ENCODE peak calls at places on chromosomes 5 and 9, in nine cellular contexts. J is mammary epithelial cell, N is iPS DF 6.9, S is tibial nerve, O is DND-41, C is thoracic aorta, Y is fibroblast of lung, T is IMR-90, X is sigmoid colon. A is an unnamed sample. For H3K36me3 and H3K27me3, the result is how much of the 10 kb centered on the place peaks cover.

GRCh38 chr9:120431268-120431667 is 148.7 kb downstream of the CDK5RAP2 start:
- DNase-seq in N (no peak), C (no peak), T (no peak), X (no peak), O (no peak), Y (no peak), J (no peak), S (no peak), A (no peak)

GRCh38 chr5:34571380-34572041 is 84.6 kb upstream of the RAI14 start:
- DNase-seq in X (no peak), O (no peak), C (no peak), J (peak), T (peak), S (no peak), N (no peak), Y (peak), A (no peak)

GRCh38 chr9:130766904-130767262 is 68.2 kb upstream of the ABL1 start:
- DNase-seq in T (no peak), N (no peak), Y (no peak), C (no peak), J (no peak), S (no peak), O (no peak), X (no peak), A (no peak)

GRCh38 chr5:67301285-67301904 is 104.8 kb upstream of the CD180 start:
- DNase-seq in N (no peak), X (peak), Y (peak), C (peak), J (peak), T (peak), S (peak), O (no peak), A (peak)

GRCh38 chr5:144487761-144488160 is 317.1 kb downstream of the KCTD16 start:
- DNase-seq in S (no peak), T (no peak), C (no peak), X (no peak), Y (peak), O (no peak), N (no peak), J (no peak), A (no peak)

GRCh38 chr9:100269656-100270055 is 83.1 kb downstream of the TEX10 start:
- DNase-seq in Y (no peak), S (no peak), X (no peak), O (no peak), J (no peak), C (no peak), T (no peak), N (no peak), A (no peak)

GRCh38 chr9:129289131-129289731 is 111.2 kb upstream of the IER5L start:
- DNase-seq in X (peak), J (no peak), S (peak), O (no peak), C (no peak), Y (no peak), N (no peak), T (no peak), A (peak)

GRCh38 chr5:168443533-168443932 is 42.7 kb upstream of the RARS1 start:
- DNase-seq in T (no peak), C (no peak), Y (no peak), N (no peak), S (no peak), X (no peak), O (no peak), J (no peak), A (no peak)

GRCh38 chr5:10695759-10696543 is 65.1 kb downstream of the DAP start:
- DNase-seq in Y (no peak), N (no peak), O (peak), C (no peak), T (no peak), S (no peak), X (no peak), J (no peak), A (no peak)

GRCh38 chr5:35041251-35041650 is 6.5 kb downstream of the AGXT2 start:
- DNase-seq in N (no peak), X (no peak), S (no peak), C (no peak), J (no peak), T (peak), Y (peak), O (no peak), A (no peak)

GRCh38 chr5:97135868-97136267 is 6.5 kb downstream of the LIX1 start:
- DNase-seq in O (no peak), T (no peak), S (no peak), J (no peak), X (no peak), Y (no peak), N (no peak), C (no peak), A (no peak)

GRCh38 chr9:2936221-2936620 is 92.3 kb upstream of the PUM3 start:
- DNase-seq in O (no peak), X (no peak), T (no peak), J (no peak), C (no peak), N (no peak), S (no peak), Y (no peak), A (no peak)

GRCh38 chr5:135015942-135016341 is 18.1 kb downstream of the PITX1 start:
- DNase-seq in T (no peak), Y (no peak), X (no peak), C (no peak), O (no peak), S (no peak), N (no peak), J (no peak), A (no peak)

GRCh38 chr9:33106827-33107621 is 30.6 kb upstream of the SMU1 start:
- DNase-seq in O (no peak), J (peak), C (no peak), X (peak), N (no peak), S (no peak), T (peak), Y (peak), A (peak)

GRCh38 chr5:151904127-151904526 is 20.5 kb downstream of the GLRA1 start:
- DNase-seq in C (no peak), S (no peak), O (no peak), N (no peak), J (no peak), T (no peak), Y (no peak), X (no peak), A (no peak)

GRCh38 chr9:110115341-110115820 is 92.6 kb downstream of the C9orf152 start:
- DNase-seq in C (no peak), T (peak), N (no peak), S (no peak), Y (peak), J (peak), O (no peak), X (no peak), A (no peak)

GRCh38 chr5:177524941-177525655 is 8.3 kb upstream of the DDX41 start:
- DNase-seq in C (no peak), J (no peak), O (no peak), X (peak), S (no peak), N (no peak), T (no peak), Y (no peak), A (no peak)
- H3K36me3 ChIP-seq in C (half or more), J (under half), O (half or more), X (half or more), S (under half), N (under half), T (half or more), Y (under half), A (half or more)

DNA sequence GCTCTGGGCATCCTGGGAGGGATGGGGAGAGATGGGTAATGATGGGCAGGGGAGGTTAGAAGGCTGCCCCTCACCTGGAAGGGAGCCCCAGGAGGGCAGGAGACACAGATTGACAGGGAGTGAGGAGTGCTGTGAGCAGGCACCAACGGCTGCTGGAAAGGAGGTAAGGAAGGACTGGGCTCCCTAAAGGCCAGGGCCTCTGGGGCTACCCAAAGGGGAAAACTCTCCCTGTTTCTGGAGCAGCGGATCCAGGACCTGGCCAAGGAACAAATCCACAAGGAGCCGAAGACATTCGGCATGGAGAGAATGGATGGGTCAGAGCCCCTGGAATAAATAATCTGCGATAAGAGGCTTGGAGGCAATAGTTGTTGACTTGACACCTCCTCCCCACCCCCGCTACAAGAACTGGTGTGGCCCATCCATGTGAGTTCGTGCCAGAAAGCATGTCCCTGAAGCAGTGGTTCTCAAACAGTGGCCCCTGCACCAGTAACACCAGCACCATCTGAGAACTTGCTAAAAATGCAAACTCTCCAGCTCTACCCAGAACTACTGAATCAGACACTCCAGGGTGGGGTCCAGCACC is 208.3 kb downstream of the GABBR2 start:
- DNase-seq in J (no peak), O (no peak), S (no peak), X (no peak), C (no peak), T (no peak), Y (no peak), N (no peak), A (no peak)
- H3K27me3 ChIP-seq in J (under half), O (under half), S (under half), X (under half), C (under half), T (under half), Y (under half), N (under half), A (under half)

DNA sequence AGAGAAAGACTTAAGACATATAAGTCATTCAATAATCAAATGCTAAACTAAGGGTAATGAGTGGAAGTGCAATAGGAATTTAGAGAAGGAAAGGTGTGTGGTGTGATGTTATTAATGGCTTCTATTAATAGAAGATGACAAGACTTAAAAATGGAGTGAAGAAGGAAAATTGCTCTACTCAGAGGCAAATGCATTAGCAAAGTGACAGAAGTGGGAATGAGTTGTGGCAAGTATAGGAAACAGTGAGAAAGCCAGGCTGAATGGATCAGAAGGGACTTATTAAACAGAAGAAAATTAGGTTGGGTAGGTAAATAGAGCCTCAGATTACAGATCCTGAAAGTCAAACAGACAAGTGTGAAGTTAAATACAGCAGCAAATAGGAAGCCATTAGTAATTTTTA is 5.7 kb downstream of the SKIC3 start:
- DNase-seq in S (no peak), X (no peak), J (no peak), Y (no peak), O (no peak), N (no peak), T (no peak), C (no peak), A (no peak)
- H3K36me3 ChIP-seq in S (under half), X (under half), J (under half), Y (under half), O (half or more), N (under half), T (under half), C (under half), A (under half)

GRCh38 chr5:76715484-76715733 is 517 bp upstream of the F2R start:
- DNase-seq in T (no peak), C (no peak), N (no peak), O (no peak), J (no peak), Y (no peak), X (no peak), S (no peak), A (no peak)
- H3K27me3 ChIP-seq in T (under half), C (under half), N (under half), O (half or more), J (under half), Y (under half), X (under half), S (under half), A (under half)

DNA sequence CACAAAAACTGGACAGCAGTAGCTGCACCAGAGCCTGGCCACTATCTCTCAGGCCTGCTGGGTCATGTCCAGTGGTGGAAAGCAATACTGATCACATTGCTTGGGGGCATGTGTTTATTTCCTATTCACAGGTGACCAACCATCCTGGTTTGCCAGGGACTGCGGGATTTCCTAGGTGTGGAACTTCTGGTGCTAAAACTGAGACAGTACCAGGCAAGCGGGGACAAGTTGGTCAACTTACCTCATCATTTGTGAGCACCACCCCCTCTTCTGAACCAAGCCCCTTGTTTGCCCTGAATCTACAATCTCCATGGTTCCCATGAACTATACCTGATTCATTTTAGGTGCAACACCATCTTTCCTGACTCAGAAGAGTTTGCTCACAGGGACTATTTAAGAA is 81.3 kb downstream of the TNC start:
- DNase-seq in T (no peak), J (peak), O (no peak), X (no peak), C (no peak), N (no peak), S (no peak), Y (no peak), A (no peak)
- H3K36me3 ChIP-seq in T (half or more), J (under half), O (under half), X (under half), C (under half), N (under half), S (under half), Y (under half), A (under half)

GRCh38 chr5:537621-538071 is 13.4 kb upstream of the SLC9A3 start:
- DNase-seq in C (no peak), X (no peak), S (no peak), Y (no peak), N (no peak), J (no peak), T (no peak), O (no peak), A (no peak)

GRCh38 chr5:539469-540214 is 15.4 kb upstream of the SLC9A3 start:
- DNase-seq in C (no peak), Y (no peak), N (no peak), X (peak), J (no peak), S (no peak), O (no peak), T (no peak), A (no peak)

GRCh38 chr5:537098-537497 is 12.8 kb upstream of the SLC9A3 start:
- DNase-seq in J (no peak), Y (no peak), X (no peak), S (no peak), C (no peak), T (no peak), O (no peak), N (no peak), A (no peak)

GRCh38 chr5:538801-539468 is 14.7 kb upstream of the SLC9A3 start:
- DNase-seq in N (no peak), O (no peak), C (no peak), J (no peak), X (peak), Y (no peak), S (no peak), T (no peak), A (no peak)

DNA sequence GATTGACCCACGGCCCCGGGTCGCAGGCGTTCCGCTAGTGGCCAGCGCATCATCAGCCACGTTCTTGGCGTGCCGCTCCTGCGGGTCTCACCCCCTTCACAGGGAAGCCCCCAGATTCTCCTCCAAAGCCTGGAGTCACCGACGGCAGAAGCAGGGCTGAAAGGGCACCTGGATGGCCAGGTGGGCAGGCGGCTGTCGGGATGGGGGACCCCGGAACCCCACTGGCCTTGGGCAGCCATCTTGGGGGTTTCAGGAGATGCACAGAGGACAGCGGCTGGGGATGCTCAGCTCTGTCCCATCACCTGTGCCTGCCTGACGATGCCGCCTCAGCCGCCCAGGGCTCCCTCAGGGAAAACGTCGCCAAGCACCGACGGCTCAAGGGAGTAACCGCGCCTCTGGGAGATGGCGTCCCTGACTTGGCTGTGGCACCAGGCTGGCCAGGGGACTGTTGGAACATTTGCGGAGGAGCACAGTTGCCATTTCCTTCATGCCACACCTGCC is 14.1 kb upstream of the SLC9A3 start:
- DNase-seq in J (no peak), T (no peak), X (no peak), O (no peak), Y (no peak), S (no peak), C (no peak), N (no peak), A (no peak)
- H3K27me3 ChIP-seq in J (under half), T (half or more), X (under half), O (under half), Y (under half), S (under half), C (under half), N (under half), A (under half)